ENCODE peak calls at places on chromosomes 3 and 15, in nine cellular contexts. L, V, M, E, H, P, T, S and Y are unnamed samples.

GRCh38 chr15:45919806-45920205 is 285.0 kb downstream of the SQOR start:
- DNase-seq in P (no peak), S (peak), L (no peak), T (no peak), H (no peak), E (no peak), M (no peak), V (no peak), Y (peak)

GRCh38 chr15:48143856-48144255 is 23.1 kb downstream of the SLC24A5 start:
- DNase-seq in L (no peak), V (no peak), T (no peak), P (peak), E (no peak), H (no peak), S (no peak), M (no peak), Y (peak)

GRCh38 chr3:150787741-150788370 is 24.9 kb upstream of the SIAH2 start:
- DNase-seq in S (peak), T (peak), L (peak), H (peak), E (peak), M (peak), V (peak), P (peak), Y (peak)

GRCh38 chr15:44535509-44536297 is 1.2 kb upstream of the EIF3J start:
- DNase-seq in S (peak), H (no peak), L (no peak), P (no peak), V (peak), E (no peak), M (peak), T (no peak), Y (no peak)

GRCh38 chr3:83649692-83650091 is 1309.1 kb upstream of the CADM2 start:
- DNase-seq in V (no peak), T (no peak), L (no peak), H (peak), S (no peak), E (no peak), M (no peak), P (no peak), Y (no peak)

GRCh38 chr3:152244156-152244888 is 24.4 kb upstream of the MBNL1 start:
- DNase-seq in P (no peak), H (no peak), V (no peak), S (no peak), E (no peak), L (no peak), M (no peak), T (no peak), Y (no peak)

GRCh38 chr3:86993704-86994103 is 2.8 kb upstream of the VGLL3 start:
- DNase-seq in P (no peak), T (no peak), H (no peak), S (no peak), M (no peak), L (no peak), V (no peak), E (no peak), Y (peak)

GRCh38 chr15:65054333-65055200 is 9.4 kb downstream of the SLC51B start:
- DNase-seq in P (peak), L (peak), M (peak), T (peak), H (peak), V (peak), E (peak), S (peak), Y (peak)

GRCh38 chr3:52561028-52561749 is 24.8 kb downstream of the UQCC5 start:
- DNase-seq in T (no peak), V (no peak), H (no peak), S (no peak), P (no peak), L (no peak), E (no peak), M (no peak), Y (no peak)

GRCh38 chr3:116647955-116648354 is 61.6 kb upstream of the TUSC7 start:
- DNase-seq in M (no peak), H (no peak), E (no peak), L (no peak), V (no peak), P (no peak), S (no peak), T (no peak), Y (no peak)

GRCh38 chr3:45796902-45797637 is 734 bp upstream of the SLC6A20 start:
- DNase-seq in S (no peak), T (no peak), M (no peak), L (no peak), V (no peak), E (no peak), H (no peak), P (no peak), Y (no peak)

GRCh38 chr3:133330043-133330442 is 69.8 kb upstream of the BFSP2 start:
- DNase-seq in H (no peak), E (peak), T (peak), M (no peak), L (no peak), V (peak), P (no peak), S (no peak), Y (no peak)

GRCh38 chr3:12375572-12375971 is 86.7 kb downstream of the PPARG start:
- DNase-seq in S (no peak), L (no peak), T (no peak), M (no peak), V (no peak), H (no peak), P (no peak), E (no peak), Y (no peak)

GRCh38 chr3:101950510-101950909 is 101.2 kb downstream of the NFKBIZ start:
- DNase-seq in H (no peak), T (no peak), P (peak), V (no peak), S (peak), M (no peak), L (no peak), E (no peak), Y (peak)

GRCh38 chr3:50296721-50297383 is 2.4 kb downstream of the HYAL3 start:
- DNase-seq in T (no peak), L (no peak), V (peak), S (no peak), M (no peak), H (no peak), E (no peak), P (no peak), Y (no peak)

GRCh38 chr3:184715943-184716651 is 4.2 kb upstream of the MAGEF1 start:
- DNase-seq in H (no peak), L (no peak), T (no peak), P (peak), M (no peak), S (peak), V (peak), E (no peak), Y (peak)

GRCh38 chr3:158808697-158809096 is 6.8 kb downstream of the MFSD1 start:
- DNase-seq in V (no peak), S (no peak), T (no peak), P (peak), H (no peak), E (no peak), L (no peak), M (no peak), Y (peak)

GRCh38 chr15:51536965-51537574 is 85.5 kb downstream of the DMXL2 start:
- DNase-seq in V (no peak), M (no peak), S (no peak), H (no peak), T (no peak), E (peak), L (no peak), P (peak), Y (peak)

GRCh38 chr3:120451670-120452220 is 953 bp upstream of the FSTL1 start:
- DNase-seq in H (no peak), L (no peak), P (no peak), T (no peak), V (no peak), E (no peak), S (no peak), M (no peak), Y (no peak)

GRCh38 chr15:42405876-42406482 is 46.7 kb downstream of the CAPN3 start:
- DNase-seq in V (no peak), P (peak), S (no peak), L (no peak), H (no peak), M (no peak), E (no peak), T (no peak), Y (no peak)

GRCh38 chr15:42549052-42549491 is 434 bp downstream of the HAUS2 start:
- DNase-seq in H (no peak), S (peak), V (no peak), M (peak), T (peak), L (no peak), P (peak), E (no peak), Y (peak)

GRCh38 chr3:39209329-39209970 is 17.1 kb upstream of the XIRP1 start:
- DNase-seq in S (no peak), E (no peak), H (no peak), L (no peak), V (no peak), M (no peak), P (no peak), T (no peak), Y (no peak)

GRCh38 chr3:127444761-127445160 is 145.8 kb downstream of the TPRA1 start:
- DNase-seq in S (no peak), E (no peak), M (no peak), T (no peak), L (no peak), H (no peak), P (no peak), V (peak), Y (no peak)

GRCh38 chr15:81256916-81257315 is 60.2 kb downstream of the IL16 start:
- DNase-seq in E (no peak), S (no peak), L (no peak), M (no peak), T (no peak), H (no peak), P (peak), V (no peak), Y (peak)

GRCh38 chr3:169865176-169865800 is 4.4 kb downstream of the LRRC31 start:
- DNase-seq in M (no peak), L (no peak), V (no peak), T (no peak), E (no peak), P (no peak), S (no peak), H (no peak), Y (no peak)

GRCh38 chr3:103218146-103218545 is 783.3 kb downstream of the ZPLD1 start:
- DNase-seq in S (no peak), T (no peak), P (no peak), M (no peak), E (no peak), H (no peak), V (no peak), L (no peak), Y (no peak)

GRCh38 chr15:75207618-75208500 is 6.2 kb downstream of the C15orf39 start:
- DNase-seq in M (no peak), L (no peak), S (no peak), T (no peak), H (peak), V (no peak), P (no peak), E (no peak), Y (no peak)

GRCh38 chr3:185332026-185332735 is 30.8 kb upstream of the MAP3K13 start:
- DNase-seq in H (no peak), T (peak), L (no peak), M (no peak), S (no peak), V (no peak), P (peak), E (no peak), Y (peak)

GRCh38 chr3:181133832-181134231 is 144.3 kb upstream of the DNAJC19 start:
- DNase-seq in H (no peak), P (no peak), V (no peak), L (no peak), M (no peak), S (no peak), E (no peak), T (no peak), Y (no peak)

GRCh38 chr3:179954226-179954870 is 82.4 kb downstream of the PEX5L start:
- DNase-seq in E (no peak), M (no peak), L (no peak), P (no peak), H (no peak), T (no peak), S (no peak), V (no peak), Y (no peak)

GRCh38 chr3:129593595-129594339 is 12.7 kb downstream of the PLXND1 start:
- DNase-seq in H (no peak), E (peak), M (no peak), L (no peak), S (peak), V (no peak), P (no peak), T (peak), Y (no peak)

GRCh38 chr3:159928692-159929091 is 59.9 kb upstream of the IL12A start:
- DNase-seq in M (no peak), V (no peak), L (no peak), T (no peak), E (no peak), P (peak), S (no peak), H (no peak), Y (peak)

GRCh38 chr15:48324949-48325348 is 6.3 kb upstream of the DUT start:
- DNase-seq in S (no peak), H (no peak), V (no peak), M (no peak), E (no peak), P (no peak), T (peak), L (no peak), Y (no peak)